ENCODE peak calls at places on chromosomes 3 and 15, in seven cellular contexts. I is K562, V is GM12878, G is SK-N-SH, C is GM12892, Z is HepG2, R is H1. L is an unnamed sample.

GRCh38 chr3:40313975-40314860 is 4.7 kb downstream of the EIF1B start:
- DNase-seq in I (peak), V (no peak), G (no peak), C (no peak), Z (peak), R (no peak), L (no peak)

GRCh38 chr15:36331531-36332275 is 247.7 kb upstream of the CDIN1 start:
- DNase-seq in I (no peak), V (no peak), G (no peak), C (no peak), Z (no peak), R (no peak), L (no peak)

GRCh38 chr3:37546876-37547275 is 314.8 kb upstream of the CTDSPL start:
- DNase-seq in I (peak), V (no peak), G (peak), C (no peak), Z (peak), R (no peak), L (peak)

GRCh38 chr15:68820589-68821189 is at the start of gene ANP32A:
- DNase-seq in I (peak), V (peak), G (peak), C (peak), Z (peak), R (peak), L (peak)

GRCh38 chr3:152071924-152072323 is 196.8 kb upstream of the MBNL1 start:
- DNase-seq in I (peak), V (no peak), G (peak), C (no peak), Z (peak), R (no peak), L (no peak)

GRCh38 chr15:75136758-75137157 is 64.9 kb upstream of the C15orf39 start:
- DNase-seq in I (no peak), V (no peak), G (no peak), C (no peak), Z (no peak), R (no peak), L (no peak)

GRCh38 chr3:162317046-162317445 is 820.4 kb downstream of the OTOL1 start:
- DNase-seq in I (no peak), V (no peak), G (no peak), C (no peak), Z (no peak), R (no peak), L (no peak)

GRCh38 chr3:64291956-64292355 is 66.7 kb upstream of the PRICKLE2 start:
- DNase-seq in I (no peak), V (no peak), G (no peak), C (no peak), Z (no peak), R (no peak), L (no peak)

GRCh38 chr3:132598181-132598580 is 1.1 kb downstream of the ACKR4 start:
- DNase-seq in I (no peak), V (no peak), G (no peak), C (no peak), Z (no peak), R (no peak), L (no peak)

GRCh38 chr3:132597660-132598059 is 590 bp downstream of the ACKR4 start:
- DNase-seq in I (no peak), V (no peak), G (no peak), C (no peak), Z (no peak), R (no peak), L (no peak)

GRCh38 chr3:132595036-132595435 is 2.0 kb upstream of the ACKR4 start:
- DNase-seq in I (no peak), V (no peak), G (no peak), C (no peak), Z (no peak), R (no peak), L (no peak)

GRCh38 chr3:132596816-132597433 is at the start of gene ACKR4:
- DNase-seq in I (no peak), V (no peak), G (no peak), C (no peak), Z (no peak), R (no peak), L (no peak)

DNA sequence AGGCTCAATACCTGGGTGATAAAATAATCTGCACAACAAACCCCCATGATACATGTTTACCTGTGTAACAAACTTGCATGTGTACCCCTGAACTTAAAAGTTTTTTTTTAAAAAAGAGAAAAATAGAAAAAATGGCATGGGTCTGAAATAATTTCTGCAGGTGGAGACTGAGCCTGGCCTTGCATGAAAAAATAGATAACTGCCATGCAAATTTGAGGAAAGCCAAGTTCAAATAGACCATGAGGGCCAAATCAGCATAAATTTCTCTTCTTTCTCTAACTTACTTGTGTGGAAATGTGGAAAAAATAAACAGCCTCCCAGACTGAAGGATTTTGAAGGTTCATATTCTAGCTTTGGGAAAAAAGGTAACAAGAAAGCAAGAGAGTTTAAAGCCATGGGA is 744 bp upstream of the ACKR4 start:
- DNase-seq in I (no peak), V (no peak), G (no peak), C (no peak), Z (no peak), R (no peak), L (no peak)
- TF ChIP-seq TAF1 in I (no peak), V (no peak), G (no peak), C (no peak), Z (no peak), R (no peak), L (no peak)

DNA sequence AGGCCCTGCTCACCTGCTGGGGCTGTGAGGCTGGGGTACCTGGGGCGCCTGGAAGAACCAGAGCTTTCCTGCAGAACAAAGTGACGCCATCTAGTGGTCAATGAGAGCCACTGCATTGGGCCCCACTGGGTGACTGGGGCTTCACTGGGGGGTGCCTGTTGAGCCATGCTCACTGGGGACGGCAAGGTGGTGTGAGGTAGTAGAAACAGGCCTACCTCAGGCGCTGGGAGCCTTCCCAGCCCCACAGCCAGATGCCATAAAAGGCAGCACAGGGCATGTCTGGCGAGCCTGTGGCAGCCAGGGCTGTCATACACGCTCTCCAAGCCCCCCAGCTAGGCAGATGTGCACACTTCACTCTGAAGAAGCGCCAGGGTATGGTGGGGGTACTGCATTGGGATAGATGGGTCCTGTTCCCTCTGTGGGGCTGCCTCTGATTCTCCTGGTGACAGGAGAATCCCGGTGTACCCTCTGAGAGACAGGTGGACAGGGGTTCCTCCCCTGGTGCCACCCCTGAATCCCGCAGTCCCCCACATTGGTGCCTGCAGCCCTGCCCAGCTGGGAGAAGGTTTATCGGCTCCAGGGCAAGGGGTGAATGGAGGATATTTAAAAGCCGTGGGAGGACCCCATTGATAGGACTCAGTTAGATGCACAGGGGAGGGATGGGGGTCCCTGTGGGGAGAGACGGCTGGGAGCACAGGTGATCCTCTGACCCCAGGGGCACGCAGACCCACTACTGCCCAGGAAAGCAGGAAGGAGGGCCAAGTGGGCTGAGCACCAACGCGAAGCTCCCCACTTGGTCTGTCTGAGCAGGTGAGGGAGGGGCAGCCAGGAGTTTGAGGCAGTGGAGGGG is 178.8 kb downstream of the NSMCE3 start:
- DNase-seq in I (peak), V (no peak), G (peak), C (peak), Z (peak), R (peak), L (peak)
- TF ChIP-seq TAF1 in I (no peak), V (no peak), G (no peak), C (no peak), Z (no peak), R (no peak), L (no peak)

DNA sequence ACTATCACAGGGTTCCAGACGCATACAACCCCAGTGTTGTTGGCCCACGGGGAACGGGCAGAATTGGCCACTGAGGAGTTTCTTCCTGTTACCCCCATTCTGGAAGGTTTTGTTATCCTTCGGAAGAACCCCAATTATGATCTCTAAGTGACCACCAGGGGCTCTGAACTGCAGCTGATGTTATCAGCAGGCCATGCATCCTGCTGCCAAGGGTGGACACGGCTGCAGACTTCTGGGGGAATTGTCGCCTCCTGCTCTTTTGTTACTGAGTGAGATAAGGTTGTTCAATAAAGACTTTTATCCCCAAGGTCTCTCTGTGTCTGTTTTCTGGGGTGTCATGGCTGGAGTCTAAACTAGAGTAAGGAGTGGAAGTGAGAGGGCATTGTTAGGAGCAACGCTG is 5.7 kb upstream of the EIF4G1 start:
- DNase-seq in I (no peak), V (no peak), G (peak), C (no peak), Z (no peak), R (no peak), L (no peak)
- TF ChIP-seq TAF1 in I (no peak), V (no peak), G (no peak), C (no peak), Z (no peak), R (no peak), L (no peak)

GRCh38 chr3:188531210-188531609 is 377.3 kb downstream of the LPP start:
- DNase-seq in I (no peak), V (no peak), G (no peak), C (no peak), Z (peak), R (no peak), L (no peak)
- TF ChIP-seq TAF1 in I (no peak), V (no peak), G (no peak), C (no peak), Z (no peak), R (no peak), L (no peak)

DNA sequence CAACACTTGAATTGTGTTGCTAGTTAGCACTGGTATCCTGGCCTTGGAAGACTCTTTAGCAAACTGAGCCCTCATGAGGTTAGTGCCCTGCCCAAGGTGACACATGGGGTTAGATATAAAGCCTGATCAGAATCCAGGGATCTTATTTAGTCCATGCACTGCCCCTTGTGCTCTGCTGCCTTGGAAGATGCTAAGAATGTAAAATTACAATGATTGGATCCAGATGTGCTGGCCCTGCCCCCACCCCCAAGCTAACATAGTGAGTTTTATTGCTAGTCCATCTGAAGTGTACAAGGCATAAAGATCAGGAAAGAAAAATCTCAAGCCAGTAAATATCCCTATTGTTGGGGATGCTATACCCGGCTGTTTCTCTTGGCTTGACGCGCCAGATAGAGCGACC is 248.1 kb upstream of the C2CD4B start:
- DNase-seq in I (no peak), V (no peak), G (peak), C (no peak), Z (no peak), R (no peak), L (no peak)
- TF ChIP-seq TAF1 in I (no peak), V (no peak), G (no peak), C (no peak), Z (no peak), R (no peak), L (no peak)

GRCh38 chr15:60809375-60809774 is 330.4 kb upstream of the ICE2 start:
- DNase-seq in I (no peak), V (no peak), G (no peak), C (no peak), Z (no peak), R (no peak), L (no peak)

GRCh38 chr15:60803059-60803458 is 324.1 kb upstream of the ICE2 start:
- DNase-seq in I (no peak), V (no peak), G (no peak), C (no peak), Z (no peak), R (no peak), L (no peak)

GRCh38 chr15:60804551-60804950 is 325.6 kb upstream of the ICE2 start:
- DNase-seq in I (no peak), V (no peak), G (no peak), C (no peak), Z (no peak), R (no peak), L (no peak)

GRCh38 chr15:60801336-60801735 is 322.4 kb upstream of the ICE2 start:
- DNase-seq in I (no peak), V (no peak), G (no peak), C (no peak), Z (no peak), R (no peak), L (no peak)

DNA sequence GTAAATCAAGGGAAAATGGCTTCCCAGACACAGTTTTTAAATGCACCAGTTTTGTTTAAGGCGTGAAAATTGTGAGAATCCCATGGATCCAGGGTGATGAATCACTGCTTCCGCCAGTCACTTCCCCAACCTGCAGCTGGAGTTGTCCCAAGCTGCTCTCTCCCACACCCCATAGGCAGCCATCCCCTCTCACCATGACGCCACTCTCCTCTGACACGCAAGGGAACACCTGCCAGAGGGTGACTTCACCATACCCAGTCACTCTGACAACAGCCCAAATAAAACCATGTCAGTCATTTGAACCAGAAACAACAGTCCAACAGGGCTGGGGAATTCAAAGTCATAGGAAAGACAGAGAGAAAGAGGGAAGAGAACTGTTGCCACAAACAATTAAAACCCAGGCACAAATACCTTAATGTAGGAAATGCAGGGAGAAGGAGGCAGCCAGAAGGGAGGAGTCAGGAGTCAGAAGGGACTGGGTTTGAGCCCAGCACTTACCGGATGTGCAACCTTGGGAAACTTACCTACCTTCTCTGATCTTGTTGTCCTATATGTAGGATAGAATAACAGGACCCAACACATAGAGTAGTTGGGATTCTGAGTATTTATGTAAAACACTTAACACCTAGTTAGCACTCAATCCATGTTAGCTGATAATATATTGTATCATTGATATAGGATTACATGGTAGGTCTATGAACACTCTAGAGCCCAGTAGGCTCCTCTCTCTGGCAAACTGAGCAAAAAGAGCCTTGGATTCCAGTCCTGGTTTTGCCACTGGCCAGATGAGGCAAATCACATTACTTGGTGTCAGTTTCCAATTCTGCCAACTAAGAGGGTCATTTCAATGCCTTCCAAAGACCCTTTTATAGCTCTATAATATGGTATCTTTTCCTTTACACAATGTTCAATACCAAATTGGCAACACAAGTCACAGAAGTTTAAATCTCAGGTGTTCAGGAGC is 326.3 kb upstream of the ICE2 start:
- DNase-seq in I (no peak), V (no peak), G (no peak), C (no peak), Z (no peak), R (peak), L (no peak)
- TF ChIP-seq TAF1 in I (no peak), V (no peak), G (no peak), C (no peak), Z (no peak), R (peak), L (no peak)

GRCh38 chr15:52076889-52077781 is 35.4 kb downstream of the BCL2L10 start:
- DNase-seq in I (no peak), V (peak), G (no peak), C (no peak), Z (peak), R (no peak), L (no peak)
- TF ChIP-seq TAF1 in I (no peak), V (no peak), G (no peak), C (no peak), Z (no peak), R (no peak), L (no peak)